ENCODE peak calls at places on chromosome 4, in five cellular contexts. One of them, this sample, is unnamed.

GRCh38 chr4:161762796-161763195 is 401.0 kb downstream of the FSTL5 start:
- DNase-seq in SK-N-SH: no peak
- DNase-seq in endothelial cell: no peak
- DNase-seq in type B pancreatic cell: no peak
- DNase-seq in OCI-LY7: no peak
- DNase-seq in this sample: no peak

GRCh38 chr4:74794341-74794801 is at the start of gene BTC:
- DNase-seq in SK-N-SH: peak; percentile 19
- DNase-seq in endothelial cell: peak; percentile 38
- DNase-seq in type B pancreatic cell: peak; percentile 65
- DNase-seq in OCI-LY7: no peak
- DNase-seq in this sample: peak; percentile 79

GRCh38 chr4:87669373-87669772 is 19.3 kb downstream of the DMP1 start:
- DNase-seq in SK-N-SH: no peak
- DNase-seq in endothelial cell: no peak
- DNase-seq in type B pancreatic cell: no peak
- DNase-seq in OCI-LY7: no peak
- DNase-seq in this sample: no peak

GRCh38 chr4:111991797-111992196 is 153.5 kb upstream of the FAM241A start:
- DNase-seq in SK-N-SH: no peak
- DNase-seq in endothelial cell: no peak
- DNase-seq in type B pancreatic cell: no peak
- DNase-seq in OCI-LY7: no peak
- DNase-seq in this sample: peak; percentile 3

GRCh38 chr4:16496501-16496900 is 270.2 kb upstream of the TAPT1 start:
- DNase-seq in SK-N-SH: no peak
- DNase-seq in endothelial cell: no peak
- DNase-seq in type B pancreatic cell: no peak
- DNase-seq in OCI-LY7: no peak
- DNase-seq in this sample: no peak

GRCh38 chr4:6674500-6675149 is 19.1 kb upstream of the S100P start:
- DNase-seq in SK-N-SH: peak; percentile 62
- DNase-seq in endothelial cell: no peak
- DNase-seq in type B pancreatic cell: no peak
- DNase-seq in OCI-LY7: peak; percentile 72
- DNase-seq in this sample: peak; percentile 46

GRCh38 chr4:181416966-181417365 is 826.2 kb upstream of the TENM3 start:
- DNase-seq in SK-N-SH: no peak
- DNase-seq in endothelial cell: no peak
- DNase-seq in type B pancreatic cell: no peak
- DNase-seq in OCI-LY7: no peak
- DNase-seq in this sample: no peak

GRCh38 chr4:158856852-158857251 is 88.0 kb downstream of the FNIP2 start:
- DNase-seq in SK-N-SH: peak; percentile 44
- DNase-seq in endothelial cell: no peak
- DNase-seq in type B pancreatic cell: no peak
- DNase-seq in OCI-LY7: peak; percentile 48
- DNase-seq in this sample: no peak

GRCh38 chr4:138236035-138236434 is 6.1 kb downstream of the SLC7A11 start:
- DNase-seq in SK-N-SH: no peak
- DNase-seq in endothelial cell: no peak
- DNase-seq in type B pancreatic cell: no peak
- DNase-seq in OCI-LY7: no peak
- DNase-seq in this sample: no peak

GRCh38 chr4:69773443-69773842 is 13.0 kb upstream of the SULT1B1 start:
- DNase-seq in SK-N-SH: no peak
- DNase-seq in endothelial cell: no peak
- DNase-seq in type B pancreatic cell: no peak
- DNase-seq in OCI-LY7: no peak
- DNase-seq in this sample: peak; percentile 15

GRCh38 chr4:176788971-176789370 is 3.8 kb downstream of the VEGFC start:
- DNase-seq in SK-N-SH: no peak
- DNase-seq in endothelial cell: no peak
- DNase-seq in type B pancreatic cell: no peak
- DNase-seq in OCI-LY7: no peak
- DNase-seq in this sample: no peak

GRCh38 chr4:46123872-46124755 is at the start of gene GABRG1:
- DNase-seq in SK-N-SH: no peak
- DNase-seq in endothelial cell: no peak
- DNase-seq in type B pancreatic cell: no peak
- DNase-seq in OCI-LY7: no peak
- DNase-seq in this sample: no peak

GRCh38 chr4:3372933-3373465 is 68.8 kb upstream of the HGFAC start:
- DNase-seq in SK-N-SH: no peak
- DNase-seq in endothelial cell: no peak
- DNase-seq in type B pancreatic cell: no peak
- DNase-seq in OCI-LY7: no peak
- DNase-seq in this sample: no peak

GRCh38 chr4:3202836-3203820 is 45.8 kb upstream of the MSANTD1 start:
- DNase-seq in SK-N-SH: no peak
- DNase-seq in endothelial cell: no peak
- DNase-seq in type B pancreatic cell: no peak
- DNase-seq in OCI-LY7: no peak
- DNase-seq in this sample: no peak

GRCh38 chr4:155948541-155948940 is 5.1 kb downstream of the CTSO start:
- DNase-seq in SK-N-SH: no peak
- DNase-seq in endothelial cell: no peak
- DNase-seq in type B pancreatic cell: no peak
- DNase-seq in OCI-LY7: no peak
- DNase-seq in this sample: no peak

GRCh38 chr4:25943312-25943711 is 29.3 kb downstream of the SMIM20 start:
- DNase-seq in SK-N-SH: no peak
- DNase-seq in endothelial cell: no peak
- DNase-seq in type B pancreatic cell: no peak
- DNase-seq in OCI-LY7: no peak
- DNase-seq in this sample: no peak

GRCh38 chr4:69860007-69860406 is at the start of gene SULT1E1:
- DNase-seq in SK-N-SH: no peak
- DNase-seq in endothelial cell: no peak
- DNase-seq in type B pancreatic cell: no peak
- DNase-seq in OCI-LY7: no peak
- DNase-seq in this sample: peak; percentile 4

GRCh38 chr4:37470243-37470642 is 215.9 kb downstream of the RELL1 start:
- DNase-seq in SK-N-SH: no peak
- DNase-seq in endothelial cell: no peak
- DNase-seq in type B pancreatic cell: no peak
- DNase-seq in OCI-LY7: no peak
- DNase-seq in this sample: no peak

GRCh38 chr4:161581262-161581661 is 582.5 kb downstream of the FSTL5 start:
- DNase-seq in SK-N-SH: no peak
- DNase-seq in endothelial cell: no peak
- DNase-seq in type B pancreatic cell: no peak
- DNase-seq in OCI-LY7: no peak
- DNase-seq in this sample: peak; percentile 4

GRCh38 chr4:2451036-2451520 is 17.8 kb upstream of the RNF4 start:
- DNase-seq in SK-N-SH: no peak
- DNase-seq in endothelial cell: no peak
- DNase-seq in type B pancreatic cell: no peak
- DNase-seq in OCI-LY7: no peak
- DNase-seq in this sample: no peak

GRCh38 chr4:115851918-115852766 is 738.7 kb upstream of the NDST4 start:
- DNase-seq in SK-N-SH: peak; percentile 14
- DNase-seq in endothelial cell: peak; percentile 67
- DNase-seq in type B pancreatic cell: no peak
- DNase-seq in OCI-LY7: peak; percentile 58
- DNase-seq in this sample: peak; percentile 54

GRCh38 chr4:85250852-85251251 is 224.1 kb upstream of the ARHGAP24 start:
- DNase-seq in SK-N-SH: no peak
- DNase-seq in endothelial cell: no peak
- DNase-seq in type B pancreatic cell: no peak
- DNase-seq in OCI-LY7: no peak
- DNase-seq in this sample: no peak

GRCh38 chr4:182338731-182339130 is 95.5 kb downstream of the TENM3 start:
- DNase-seq in SK-N-SH: no peak
- DNase-seq in endothelial cell: no peak
- DNase-seq in type B pancreatic cell: no peak
- DNase-seq in OCI-LY7: no peak
- DNase-seq in this sample: no peak

GRCh38 chr4:57403591-57403990 is 293.4 kb upstream of the IGFBP7 start:
- DNase-seq in SK-N-SH: no peak
- DNase-seq in endothelial cell: no peak
- DNase-seq in type B pancreatic cell: no peak
- DNase-seq in OCI-LY7: no peak
- DNase-seq in this sample: no peak

GRCh38 chr4:89152972-89153371 is 41.6 kb downstream of the TIGD2 start:
- DNase-seq in SK-N-SH: no peak
- DNase-seq in endothelial cell: no peak
- DNase-seq in type B pancreatic cell: no peak
- DNase-seq in OCI-LY7: no peak
- DNase-seq in this sample: no peak

GRCh38 chr4:86608757-86609375 is 14.8 kb downstream of the PTPN13 start:
- DNase-seq in SK-N-SH: no peak
- DNase-seq in endothelial cell: no peak
- DNase-seq in type B pancreatic cell: no peak
- DNase-seq in OCI-LY7: no peak
- DNase-seq in this sample: no peak

GRCh38 chr4:88706574-88706973 is 8.9 kb upstream of the NAP1L5 start:
- DNase-seq in SK-N-SH: peak; percentile 57
- DNase-seq in endothelial cell: peak; percentile 23
- DNase-seq in type B pancreatic cell: no peak
- DNase-seq in OCI-LY7: no peak
- DNase-seq in this sample: no peak

GRCh38 chr4:26238426-26238781 is 82.4 kb upstream of the RBPJ start:
- DNase-seq in SK-N-SH: no peak
- DNase-seq in endothelial cell: no peak
- DNase-seq in type B pancreatic cell: no peak
- DNase-seq in OCI-LY7: no peak
- DNase-seq in this sample: no peak

GRCh38 chr4:141388483-141388882 is 167.8 kb downstream of the ZNF330 start:
- DNase-seq in SK-N-SH: no peak
- DNase-seq in endothelial cell: no peak
- DNase-seq in type B pancreatic cell: no peak
- DNase-seq in OCI-LY7: no peak
- DNase-seq in this sample: no peak

GRCh38 chr4:11366859-11367258 is 61.8 kb downstream of the HS3ST1 start:
- DNase-seq in SK-N-SH: no peak
- DNase-seq in endothelial cell: no peak
- DNase-seq in type B pancreatic cell: no peak
- DNase-seq in OCI-LY7: no peak
- DNase-seq in this sample: no peak
- TF ChIP-seq CTCF in SK-N-SH: no peak
- TF ChIP-seq CTCF in endothelial cell: no peak
- TF ChIP-seq CTCF in type B pancreatic cell: no peak
- TF ChIP-seq CTCF in OCI-LY7: no peak
- TF ChIP-seq CTCF in this sample: no peak

DNA sequence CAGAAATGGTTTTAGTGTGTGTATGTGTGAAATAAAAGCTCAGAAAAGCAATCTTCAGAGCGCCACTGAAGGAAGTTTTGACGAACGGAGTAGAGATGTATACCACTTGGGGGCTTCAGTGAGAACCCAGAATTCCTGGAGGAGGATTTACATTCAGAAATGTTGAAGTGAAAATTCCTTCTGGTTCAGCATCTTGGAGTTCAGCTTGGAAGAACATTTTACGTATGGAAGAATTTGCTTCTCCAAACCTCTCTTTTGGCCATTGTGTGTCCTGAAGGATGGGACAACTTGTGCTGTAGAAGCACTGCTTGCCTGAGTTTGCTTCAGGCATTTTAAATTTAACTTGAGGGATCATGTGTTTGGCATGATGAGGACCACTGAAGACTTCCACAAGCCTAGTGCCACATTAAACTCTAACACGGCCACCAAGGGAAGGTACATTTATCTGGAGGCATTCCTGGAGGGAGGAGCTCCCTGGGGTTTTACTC is 704 bp downstream of the SHROOM3 start:
- DNase-seq in SK-N-SH: no peak
- DNase-seq in endothelial cell: no peak
- DNase-seq in type B pancreatic cell: no peak
- DNase-seq in OCI-LY7: no peak
- DNase-seq in this sample: no peak
- TF ChIP-seq CTCF in SK-N-SH: no peak
- TF ChIP-seq CTCF in endothelial cell: no peak
- TF ChIP-seq CTCF in type B pancreatic cell: peak; percentile 41
- TF ChIP-seq CTCF in OCI-LY7: no peak
- TF ChIP-seq CTCF in this sample: no peak

DNA sequence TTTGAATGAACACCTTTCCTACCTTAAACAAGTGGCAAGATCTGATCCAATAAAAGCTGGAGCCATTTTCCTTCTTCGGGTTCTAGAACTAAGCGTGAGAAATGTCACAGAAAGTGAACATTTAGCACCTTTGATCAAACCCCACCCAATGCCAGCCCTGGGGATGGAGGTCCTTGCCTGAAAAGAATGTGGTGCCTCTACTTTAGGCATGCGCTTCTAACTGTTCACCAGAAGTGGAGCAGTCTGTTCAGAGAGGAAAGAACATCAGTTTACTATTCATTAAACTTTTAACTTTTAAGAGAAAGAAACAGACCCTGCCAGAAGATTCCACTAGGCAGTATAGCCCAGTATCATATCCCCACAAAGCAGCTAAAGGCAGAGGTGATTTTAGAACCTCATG is 75.9 kb downstream of the INTS12 start:
- DNase-seq in SK-N-SH: no peak
- DNase-seq in endothelial cell: no peak
- DNase-seq in type B pancreatic cell: no peak
- DNase-seq in OCI-LY7: no peak
- DNase-seq in this sample: no peak
- TF ChIP-seq CTCF in SK-N-SH: no peak
- TF ChIP-seq CTCF in endothelial cell: no peak
- TF ChIP-seq CTCF in type B pancreatic cell: no peak
- TF ChIP-seq CTCF in OCI-LY7: peak; percentile 6
- TF ChIP-seq CTCF in this sample: no peak

GRCh38 chr4:8399298-8399697 is 41.2 kb downstream of the ACOX3 start:
- DNase-seq in SK-N-SH: no peak
- DNase-seq in endothelial cell: no peak
- DNase-seq in type B pancreatic cell: no peak
- DNase-seq in OCI-LY7: no peak
- DNase-seq in this sample: no peak
- TF ChIP-seq CTCF in SK-N-SH: no peak
- TF ChIP-seq CTCF in endothelial cell: no peak
- TF ChIP-seq CTCF in type B pancreatic cell: no peak
- TF ChIP-seq CTCF in OCI-LY7: no peak
- TF ChIP-seq CTCF in this sample: no peak

GRCh38 chr4:665751-666435 is 8.2 kb downstream of the ATP5ME start:
- DNase-seq in SK-N-SH: no peak
- DNase-seq in endothelial cell: no peak
- DNase-seq in type B pancreatic cell: no peak
- DNase-seq in OCI-LY7: no peak
- DNase-seq in this sample: no peak
- TF ChIP-seq CTCF in SK-N-SH: no peak
- TF ChIP-seq CTCF in endothelial cell: no peak
- TF ChIP-seq CTCF in type B pancreatic cell: no peak
- TF ChIP-seq CTCF in OCI-LY7: no peak
- TF ChIP-seq CTCF in this sample: no peak

This sample was measured in Calu3.